ENCODE peak calls at places on chromosomes 4 and X, in five cellular contexts. A is tibial artery, S is cardiac muscle cell, N is A549, T is GM23248. Z is an unnamed sample. For H3K4me1, the result is how much of the 10 kb centered on the place peaks cover.

GRCh38 chr4:157888281-157888680 is 284.5 kb downstream of the GASK1B start:
- DNase-seq in A (no peak), T (no peak), N (no peak), S (no peak), Z (no peak)

GRCh38 chrX:71315917-71316316 is 14.4 kb downstream of the ITGB1BP2 start:
- DNase-seq in N (no peak), T (peak), S (no peak), A (no peak), Z (no peak)

GRCh38 chrX:14027031-14027430 is 2.7 kb downstream of the GEMIN8 start:
- DNase-seq in S (no peak), A (no peak), T (peak), N (no peak), Z (no peak)

GRCh38 chr4:38177035-38177791 is 217.0 kb downstream of the PTTG2 start:
- DNase-seq in T (peak), S (no peak), N (no peak), A (peak), Z (peak)

GRCh38 chr4:21753084-21753760 is 195.3 kb downstream of the KCNIP4 start:
- DNase-seq in S (peak), N (no peak), A (no peak), T (peak), Z (no peak)

GRCh38 chr4:20391224-20391623 is 139.5 kb downstream of the SLIT2 start:
- DNase-seq in T (peak), N (no peak), A (no peak), S (no peak), Z (no peak)

GRCh38 chr4:52983563-52984303 is 121.6 kb downstream of the RASL11B start:
- DNase-seq in S (peak), T (peak), A (no peak), N (peak), Z (no peak)

GRCh38 chrX:117215683-117216082 is 752.9 kb upstream of the CT83 start:
- DNase-seq in N (no peak), S (no peak), A (no peak), T (no peak), Z (no peak)

GRCh38 chrX:10939384-10939783 is 171.7 kb upstream of the HCCS start:
- DNase-seq in A (no peak), T (no peak), S (peak), N (peak), Z (no peak)

GRCh38 chr4:16225996-16226815 is at the start of gene TAPT1:
- DNase-seq in A (peak), T (peak), N (peak), S (peak), Z (peak)

GRCh38 chr4:16579866-16580265 is 318.6 kb downstream of the LDB2 start:
- DNase-seq in T (peak), A (no peak), N (no peak), S (no peak), Z (no peak)

GRCh38 chr4:159422626-159423025 is 319.7 kb downstream of the RAPGEF2 start:
- DNase-seq in T (no peak), A (no peak), S (no peak), N (no peak), Z (no peak)

GRCh38 chr4:3676907-3677495 is 89.2 kb upstream of the ADRA2C start:
- DNase-seq in N (no peak), S (no peak), T (no peak), A (no peak), Z (peak)

GRCh38 chrX:78168065-78168464 is 28.6 kb upstream of the TAF9B start:
- DNase-seq in T (peak), A (no peak), N (no peak), S (no peak), Z (no peak)

GRCh38 chr4:35124116-35124515 is 1120.2 kb downstream of the ARAP2 start:
- DNase-seq in A (no peak), S (no peak), N (no peak), T (no peak), Z (no peak)

GRCh38 chrX:17459596-17459995 is 84.6 kb downstream of the NHS start:
- DNase-seq in A (no peak), N (no peak), T (peak), S (no peak), Z (no peak)

GRCh38 chr4:41883988-41884737 is 51.1 kb upstream of the TMEM33 start:
- DNase-seq in T (no peak), N (no peak), S (no peak), A (no peak), Z (no peak)

GRCh38 chrX:66717926-66718325 is 79.0 kb upstream of the EDA2R start:
- DNase-seq in T (peak), N (no peak), S (no peak), A (no peak), Z (no peak)

GRCh38 chr4:53010320-53010719 is 148.2 kb downstream of the RASL11B start:
- DNase-seq in N (no peak), S (no peak), A (peak), T (peak), Z (no peak)

GRCh38 chrX:7062276-7062675 is 85.2 kb upstream of the STS start:
- DNase-seq in N (peak), S (no peak), T (no peak), A (no peak), Z (no peak)

GRCh38 chr4:29336851-29337250 is 1383.3 kb upstream of the PCDH7 start:
- DNase-seq in S (no peak), T (no peak), N (no peak), A (no peak), Z (no peak)

GRCh38 chr4:2218436-2218835 is 23.5 kb downstream of the HAUS3 start:
- DNase-seq in S (no peak), T (no peak), N (no peak), A (no peak), Z (no peak)

GRCh38 chr4:86968477-86969015 is 33.7 kb downstream of the AFF1 start:
- DNase-seq in N (no peak), T (no peak), A (no peak), S (no peak), Z (no peak)

GRCh38 chr4:6178757-6179156 is 21.6 kb downstream of the JAKMIP1 start:
- DNase-seq in S (no peak), T (peak), A (no peak), N (no peak), Z (no peak)

GRCh38 chr4:181478675-181479074 is 764.5 kb upstream of the TENM3 start:
- DNase-seq in N (no peak), S (no peak), T (no peak), A (no peak), Z (no peak)

GRCh38 chrX:123339201-123339905 is 155.3 kb downstream of the GRIA3 start:
- DNase-seq in N (peak), A (no peak), T (peak), S (no peak), Z (no peak)

GRCh38 chrX:48896611-48897011 is 957 bp downstream of the TIMM17B start:
- DNase-seq in N (no peak), S (no peak), T (peak), A (no peak), Z (no peak)

GRCh38 chr4:62544428-62544827 is 1344.3 kb downstream of the ADGRL3 start:
- DNase-seq in N (no peak), T (no peak), A (no peak), S (no peak), Z (no peak)

GRCh38 chr4:27702710-27703431 is 842.2 kb downstream of the STIM2 start:
- DNase-seq in S (peak), A (no peak), N (peak), T (peak), Z (no peak)

GRCh38 chr4:139523076-139523475 is 32.9 kb downstream of the SETD7 start:
- DNase-seq in T (no peak), A (no peak), N (no peak), S (no peak), Z (no peak)

GRCh38 chr4:185748901-185749390 is 63.0 kb downstream of the SORBS2 start:
- DNase-seq in T (no peak), N (no peak), S (no peak), A (no peak), Z (no peak)

DNA sequence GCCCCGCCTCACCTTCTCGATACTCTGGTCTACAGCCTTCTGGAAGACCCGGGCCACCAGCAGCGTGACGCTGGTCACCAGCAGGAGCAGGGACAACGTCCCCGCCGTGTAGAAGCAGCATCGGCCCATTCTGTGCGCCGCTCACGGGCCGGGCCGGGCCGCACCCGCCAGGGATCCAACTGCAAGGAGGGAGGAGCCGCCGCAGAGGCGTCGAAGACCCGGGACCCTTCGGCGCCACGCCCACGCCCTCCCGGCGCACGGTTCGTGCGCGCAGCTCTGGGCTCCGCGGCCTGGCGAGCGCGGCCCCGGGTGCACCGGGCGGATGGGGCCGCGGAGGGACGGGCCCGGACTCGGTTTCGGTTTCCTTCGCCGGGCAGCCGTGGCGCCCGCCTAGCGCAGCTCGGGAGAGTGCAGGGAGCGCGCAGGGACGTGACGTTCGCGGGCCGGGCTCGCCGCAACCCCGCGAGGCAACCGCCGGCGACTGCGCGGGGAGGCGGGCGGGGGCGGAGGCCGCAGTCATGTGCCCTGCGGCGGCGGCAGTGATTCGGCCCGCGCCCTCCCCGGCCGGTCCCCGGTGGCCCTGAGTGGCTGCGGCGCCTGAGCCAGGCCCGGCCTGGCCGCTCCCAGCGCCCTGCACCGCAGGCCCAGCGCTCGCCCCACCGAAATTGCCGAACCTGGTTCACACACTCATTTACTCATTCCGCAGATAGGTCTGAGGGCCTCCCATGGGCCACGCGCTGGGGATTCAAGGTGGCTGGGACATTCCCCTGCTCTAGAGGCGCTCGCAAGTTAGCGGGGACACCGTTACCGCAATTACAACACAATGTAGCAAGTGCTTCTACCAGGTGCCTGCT is at the start of gene SCARB2:
- DNase-seq in N (peak), T (peak), A (peak), S (peak), Z (peak)
- H3K27ac ChIP-seq in N (peak), T (peak), A (peak), S (peak), Z (peak)

DNA sequence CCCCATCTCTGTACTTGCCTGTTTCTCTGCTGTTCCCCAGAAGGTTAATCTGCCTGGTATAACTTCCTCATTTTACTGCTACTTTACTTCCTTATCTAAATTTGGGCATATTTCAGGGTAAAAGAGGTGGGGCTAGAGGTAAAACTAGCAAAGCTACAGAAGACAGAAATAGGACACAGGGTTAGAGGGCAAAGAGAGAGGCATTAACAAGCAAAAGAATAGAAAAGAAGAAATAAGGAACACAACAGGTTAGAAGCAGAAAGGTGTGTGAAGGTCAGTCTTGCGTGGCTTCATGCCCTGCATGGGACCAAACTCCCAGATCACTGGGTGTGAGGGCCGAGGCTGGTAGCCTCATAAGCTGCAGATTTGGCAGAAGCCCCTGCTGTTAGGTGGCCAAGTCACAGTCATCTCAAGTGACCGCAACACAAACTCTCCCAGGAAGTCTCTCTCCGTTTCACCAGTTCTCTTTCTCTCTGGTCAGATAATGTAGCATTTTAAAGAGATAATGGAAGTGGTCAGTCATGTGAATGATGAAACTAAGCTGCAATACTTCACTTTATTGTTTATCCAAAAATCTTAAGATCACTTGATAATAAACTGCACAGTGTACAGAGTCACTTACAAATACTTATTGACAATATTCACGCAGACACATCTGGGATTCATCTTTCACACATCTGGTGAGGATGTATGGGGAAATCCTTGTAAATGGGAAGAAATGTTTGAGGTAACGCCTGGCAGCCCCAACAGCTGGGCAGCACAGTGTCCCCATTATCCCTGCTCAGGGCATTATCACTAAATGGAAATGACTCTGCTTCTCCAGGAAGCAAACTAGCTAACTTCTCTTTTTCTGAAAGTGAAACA is 16.4 kb downstream of the TMEM154 start:
- DNase-seq in S (no peak), N (no peak), T (no peak), A (no peak), Z (no peak)
- H3K4me1 ChIP-seq in S (under half), N (under half), T (under half), A (under half), Z (under half)

GRCh38 chrX:19326567-19326966 is 17.2 kb upstream of the PDHA1 start:
- DNase-seq in T (no peak), N (no peak), S (no peak), A (no peak), Z (no peak)
- H3K27ac ChIP-seq in T (no peak), N (no peak), S (no peak), A (no peak), Z (no peak)

DNA sequence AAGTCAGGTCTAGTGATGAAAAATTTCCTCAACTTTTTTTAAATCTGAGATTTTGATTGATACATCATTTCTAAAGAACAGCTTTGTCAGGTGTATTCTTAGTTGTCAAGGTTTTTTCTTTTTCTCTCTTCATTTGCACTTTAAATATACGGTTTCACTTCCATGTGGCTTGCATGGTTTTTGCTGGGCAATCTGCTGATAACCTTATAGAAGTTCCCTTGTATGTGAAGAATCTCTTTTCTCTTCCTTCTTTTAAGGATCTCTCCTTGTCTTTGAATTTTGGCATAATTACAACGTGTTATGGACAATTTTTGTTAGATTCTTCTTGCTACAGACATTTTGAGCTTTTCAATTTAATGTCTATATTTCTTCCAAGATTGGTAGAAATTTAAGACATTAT is 76.4 kb downstream of the ZNF721 start:
- DNase-seq in T (no peak), N (no peak), A (no peak), S (no peak), Z (no peak)
- H3K4me1 ChIP-seq in T (under half), N (under half), A (under half), S (under half), Z (under half)

GRCh38 chr4:168840386-168840763 is 169.7 kb downstream of the CBR4 start:
- DNase-seq in S (no peak), N (no peak), A (no peak), T (no peak), Z (no peak)

GRCh38 chr4:168835880-168836454 is 174.1 kb downstream of the CBR4 start:
- DNase-seq in T (no peak), N (no peak), A (no peak), S (no peak), Z (no peak)

GRCh38 chr4:168839758-168840385 is 170.2 kb downstream of the CBR4 start:
- DNase-seq in S (no peak), T (no peak), N (no peak), A (no peak), Z (no peak)

GRCh38 chr4:168836482-168836881 is 173.6 kb downstream of the CBR4 start:
- DNase-seq in N (no peak), T (no peak), S (peak), A (no peak), Z (no peak)

DNA sequence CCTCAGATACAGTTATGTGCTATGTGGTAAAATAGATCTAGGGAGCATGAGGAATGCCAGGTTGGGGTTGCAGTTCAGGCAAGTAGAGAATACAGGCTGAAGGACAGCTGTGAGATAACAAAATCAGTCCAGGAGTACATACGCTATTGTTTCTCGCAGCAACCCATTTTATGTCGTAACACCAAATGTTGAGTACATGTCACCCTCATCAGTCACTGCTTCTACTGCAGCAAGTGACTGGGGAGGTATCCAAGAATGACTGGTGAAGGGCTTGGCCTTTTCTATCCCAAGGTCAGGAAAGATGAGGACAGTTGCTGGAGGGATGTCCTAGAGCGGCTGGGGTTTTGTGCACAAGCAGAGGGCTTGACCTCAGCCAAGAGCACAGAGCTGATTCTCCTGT is 172.1 kb downstream of the CBR4 start:
- DNase-seq in S (no peak), T (no peak), A (no peak), N (no peak), Z (no peak)
- H3K27ac ChIP-seq in S (no peak), T (no peak), A (peak), N (peak), Z (peak)

GRCh38 chr4:118911162-118911791 is 22.6 kb downstream of the SYNPO2 start:
- DNase-seq in T (peak), A (no peak), S (no peak), N (no peak), Z (no peak)

GRCh38 chr4:118904935-118905334 is 16.3 kb downstream of the SYNPO2 start:
- DNase-seq in N (no peak), S (no peak), T (no peak), A (no peak), Z (no peak)

GRCh38 chr4:118905546-118905945 is 16.9 kb downstream of the SYNPO2 start:
- DNase-seq in A (no peak), S (no peak), N (no peak), T (peak), Z (no peak)

GRCh38 chr4:118910221-118910620 is 21.6 kb downstream of the SYNPO2 start:
- DNase-seq in N (no peak), S (no peak), T (no peak), A (no peak), Z (no peak)

GRCh38 chr4:118909173-118909956 is 20.7 kb downstream of the SYNPO2 start:
- DNase-seq in A (no peak), S (no peak), T (no peak), N (no peak), Z (no peak)
- H3K4me1 ChIP-seq in A (under half), S (under half), T (under half), N (under half), Z (under half)

GRCh38 chr4:141045848-141046247 is 87.4 kb downstream of the RNF150 start:
- DNase-seq in S (no peak), T (no peak), A (no peak), N (no peak), Z (no peak)

GRCh38 chr4:141046255-141046654 is 87.0 kb downstream of the RNF150 start:
- DNase-seq in N (peak), A (no peak), S (no peak), T (peak), Z (no peak)

GRCh38 chr4:141047228-141047884 is 85.9 kb downstream of the RNF150 start:
- DNase-seq in N (no peak), S (peak), T (peak), A (no peak), Z (no peak)
- H3K27ac ChIP-seq in N (no peak), S (peak), T (peak), A (no peak), Z (no peak)

GRCh38 chr4:40308528-40309122 is 26.5 kb upstream of the CHRNA9 start:
- DNase-seq in A (no peak), N (no peak), S (no peak), T (no peak), Z (no peak)
- H3K4me1 ChIP-seq in A (under half), N (under half), S (under half), T (under half), Z (half or more)

Z was measured in left lung.